ENCODE peak calls at places on chromosomes 5 and 9, in five cellular contexts. One of them, this sample, is unnamed.
A peak's percentile ranks its signal among the peaks of the same experiment; 100 is the strongest.

GRCh38 chr9:128098936-128099931 is 28.3 kb downstream of the PTGES2 start:
- DNase-seq in HCT116: no peak
- DNase-seq in HFFc6: no peak
- DNase-seq in renal cortical epithelial cell: peak; percentile 44
- DNase-seq in SW 1271: no peak
- DNase-seq in this sample: peak; percentile 68

GRCh38 chr5:168647083-168647482 is 67.9 kb upstream of the PANK3 start:
- DNase-seq in SW 1271: no peak
- DNase-seq in HCT116: no peak
- DNase-seq in HFFc6: peak; percentile 44
- DNase-seq in renal cortical epithelial cell: peak; percentile 72
- DNase-seq in this sample: no peak

GRCh38 chr5:179420476-179420875 is 75.2 kb upstream of the ADAMTS2 start:
- DNase-seq in HCT116: no peak
- DNase-seq in SW 1271: no peak
- DNase-seq in HFFc6: no peak
- DNase-seq in renal cortical epithelial cell: no peak
- DNase-seq in this sample: no peak

GRCh38 chr9:112754578-112754977 is 4.0 kb downstream of the SNX30 start:
- DNase-seq in SW 1271: peak; percentile 35
- DNase-seq in HFFc6: peak; percentile 63
- DNase-seq in HCT116: peak; percentile 49
- DNase-seq in renal cortical epithelial cell: no peak
- DNase-seq in this sample: peak; percentile 92

GRCh38 chr9:75739884-75740611 is 150.4 kb upstream of the PCSK5 start:
- DNase-seq in HFFc6: no peak
- DNase-seq in HCT116: no peak
- DNase-seq in SW 1271: no peak
- DNase-seq in renal cortical epithelial cell: no peak
- DNase-seq in this sample: no peak

GRCh38 chr5:39716532-39716971 is 291.8 kb upstream of the DAB2 start:
- DNase-seq in renal cortical epithelial cell: peak; percentile 54
- DNase-seq in HCT116: peak; percentile 49
- DNase-seq in SW 1271: peak; percentile 72
- DNase-seq in HFFc6: peak; percentile 29
- DNase-seq in this sample: peak; percentile 42

GRCh38 chr5:33032161-33033085 is 321.3 kb downstream of the NPR3 start:
- DNase-seq in SW 1271: no peak
- DNase-seq in HCT116: no peak
- DNase-seq in HFFc6: peak; percentile 12
- DNase-seq in renal cortical epithelial cell: no peak
- DNase-seq in this sample: no peak

GRCh38 chr5:4659836-4660235 is 480.3 kb upstream of the ADAMTS16 start:
- DNase-seq in SW 1271: no peak
- DNase-seq in HFFc6: no peak
- DNase-seq in renal cortical epithelial cell: no peak
- DNase-seq in HCT116: no peak
- DNase-seq in this sample: no peak

GRCh38 chr5:173677125-173677672 is 60.7 kb upstream of the BOD1 start:
- DNase-seq in HCT116: no peak
- DNase-seq in HFFc6: no peak
- DNase-seq in SW 1271: no peak
- DNase-seq in renal cortical epithelial cell: no peak
- DNase-seq in this sample: no peak

GRCh38 chr9:112569186-112569585 is 82.6 kb downstream of the KIAA1958 start:
- DNase-seq in HFFc6: peak; percentile 96
- DNase-seq in HCT116: no peak
- DNase-seq in SW 1271: no peak
- DNase-seq in renal cortical epithelial cell: peak; percentile 44
- DNase-seq in this sample: no peak

GRCh38 chr5:2017540-2018389 is 135.0 kb upstream of the IRX4 start:
- DNase-seq in HFFc6: no peak
- DNase-seq in HCT116: peak; percentile 33
- DNase-seq in SW 1271: no peak
- DNase-seq in renal cortical epithelial cell: no peak
- DNase-seq in this sample: no peak

GRCh38 chr5:153960269-153961215 is 78.2 kb downstream of the FAM114A2 start:
- DNase-seq in SW 1271: no peak
- DNase-seq in HFFc6: no peak
- DNase-seq in renal cortical epithelial cell: no peak
- DNase-seq in HCT116: no peak
- DNase-seq in this sample: no peak

GRCh38 chr9:114282926-114283325 is 40.0 kb upstream of the ORM1 start:
- DNase-seq in renal cortical epithelial cell: peak; percentile 41
- DNase-seq in HFFc6: peak; percentile 93
- DNase-seq in HCT116: no peak
- DNase-seq in SW 1271: no peak
- DNase-seq in this sample: no peak

GRCh38 chr5:40384782-40385390 is 294.8 kb upstream of the PTGER4 start:
- DNase-seq in renal cortical epithelial cell: no peak
- DNase-seq in HFFc6: no peak
- DNase-seq in SW 1271: no peak
- DNase-seq in HCT116: no peak
- DNase-seq in this sample: no peak

GRCh38 chr5:375921-376871 is 54.7 kb downstream of the AHRR start:
- DNase-seq in SW 1271: no peak
- DNase-seq in HFFc6: no peak
- DNase-seq in renal cortical epithelial cell: no peak
- DNase-seq in HCT116: no peak
- DNase-seq in this sample: no peak

GRCh38 chr9:111613436-111614040 is 14.1 kb upstream of the PTGR1 start:
- DNase-seq in SW 1271: no peak
- DNase-seq in HCT116: no peak
- DNase-seq in HFFc6: no peak
- DNase-seq in renal cortical epithelial cell: peak; percentile 72
- DNase-seq in this sample: no peak

GRCh38 chr5:20300110-20300509 is 312.1 kb upstream of the CDH18 start:
- DNase-seq in HFFc6: no peak
- DNase-seq in renal cortical epithelial cell: no peak
- DNase-seq in SW 1271: no peak
- DNase-seq in HCT116: no peak
- DNase-seq in this sample: no peak

GRCh38 chr9:86801246-86801645 is 146.1 kb downstream of the GAS1 start:
- DNase-seq in SW 1271: no peak
- DNase-seq in HFFc6: no peak
- DNase-seq in HCT116: no peak
- DNase-seq in renal cortical epithelial cell: no peak
- DNase-seq in this sample: no peak

GRCh38 chr5:150672237-150672883 is 11.3 kb downstream of the MYOZ3 start:
- DNase-seq in renal cortical epithelial cell: no peak
- DNase-seq in HFFc6: no peak
- DNase-seq in HCT116: no peak
- DNase-seq in SW 1271: no peak
- DNase-seq in this sample: peak; percentile 54

This sample was measured in PC-9.